ENCODE peak calls at places on chromosomes 4 and X, in eight cellular contexts. R is posterior cingulate gyrus, Y is neural crest cell, I is cardiac fibroblast, Z is nucleus accumbens, D is aorta, M is WTC11, E is HTR-8/SVneo. B is an unnamed sample.

GRCh38 chr4:16224669-16225068 is 1.6 kb downstream of the TAPT1 start:
- DNase-seq in D (no peak), Y (no peak), M (no peak), Z (no peak), E (no peak), R (no peak), I (no peak), B (no peak)

GRCh38 chr4:88054909-88055308 is 47.5 kb downstream of the PKD2 start:
- DNase-seq in Z (no peak), Y (peak; percentile 10), E (peak; percentile 10), I (peak; percentile 60), D (no peak), M (peak; percentile 23), R (no peak), B (peak; percentile 38)

GRCh38 chrX:19628006-19628575 is 112.8 kb upstream of the MAP3K15 start:
- DNase-seq in Y (no peak), I (no peak), R (no peak), M (no peak), D (no peak), Z (no peak), E (no peak), B (no peak)

GRCh38 chr4:119151161-119151560 is 15.5 kb downstream of the MYOZ2 start:
- DNase-seq in Z (no peak), D (no peak), I (no peak), M (no peak), R (no peak), Y (no peak), E (no peak), B (no peak)

GRCh38 chr4:1855334-1856070 is 454 bp downstream of the LETM1 start:
- DNase-seq in Y (no peak), E (peak; percentile 31), Z (no peak), I (peak; percentile 14), R (peak; percentile 76), D (peak; percentile 54), M (no peak), B (peak; percentile 88)

GRCh38 chr4:145898926-145899531 is 39.6 kb downstream of the ZNF827 start:
- DNase-seq in E (no peak), Y (no peak), M (no peak), I (no peak), R (no peak), Z (no peak), D (no peak), B (peak; percentile 51)

GRCh38 chrX:139739138-139739537 is 31.2 kb upstream of the MCF2 start:
- DNase-seq in Z (no peak), D (no peak), M (no peak), R (no peak), I (peak; percentile 73), E (no peak), Y (no peak), B (no peak)

GRCh38 chrX:15465347-15465746 is 27.8 kb downstream of the PIR start:
- DNase-seq in I (peak; percentile 17), E (no peak), M (no peak), Z (no peak), R (no peak), D (no peak), Y (no peak), B (no peak)

GRCh38 chrX:13007519-13008188 is 32.7 kb downstream of the TMSB4X start:
- DNase-seq in Y (no peak), R (no peak), Z (no peak), M (no peak), E (no peak), I (peak; percentile 61), D (no peak), B (peak; percentile 76)

GRCh38 chr4:176939445-176939844 is 146.7 kb upstream of the VEGFC start:
- DNase-seq in Y (no peak), Z (no peak), E (no peak), I (peak; percentile 75), D (no peak), R (no peak), M (no peak), B (peak; percentile 73)

GRCh38 chrX:2696698-2697215 is 5.7 kb downstream of the CD99 start:
- DNase-seq in Z (no peak), E (no peak), I (peak; percentile 97), M (no peak), R (no peak), D (no peak), Y (no peak), B (peak; percentile 96)

GRCh38 chr4:115145393-115146160 is 32.2 kb upstream of the NDST4 start:
- DNase-seq in E (no peak), Z (no peak), D (no peak), M (no peak), Y (no peak), I (no peak), R (no peak), B (peak; percentile 11)

GRCh38 chrX:75649829-75650228 is 127.0 kb upstream of the ZDHHC15 start:
- DNase-seq in E (no peak), R (no peak), I (no peak), Y (no peak), Z (no peak), D (no peak), M (no peak), B (no peak)

GRCh38 chr4:133151681-133152329 is 2.7 kb downstream of the PCDH10 start:
- DNase-seq in R (peak; percentile 92), E (peak; percentile 41), I (no peak), Y (peak; percentile 39), D (peak; percentile 45), M (peak; percentile 75), Z (peak; percentile 23), B (peak; percentile 74)

GRCh38 chrX:13293700-13294099 is 26.2 kb downstream of the ATXN3L start:
- DNase-seq in M (no peak), Z (no peak), D (no peak), R (no peak), I (no peak), E (peak; percentile 53), Y (no peak), B (no peak)

GRCh38 chrX:25015486-25016360 is at the start of gene ARX:
- DNase-seq in E (no peak), M (peak; percentile 78), D (peak; percentile 64), Z (peak; percentile 5), I (peak; percentile 37), R (peak; percentile 89), Y (peak; percentile 72), B (no peak)

GRCh38 chr4:27721193-27721592 is 860.6 kb downstream of the STIM2 start:
- DNase-seq in M (no peak), I (no peak), Y (no peak), E (no peak), D (no peak), R (no peak), Z (no peak), B (no peak)

GRCh38 chr4:84366111-84366510 is 133.0 kb downstream of the NKX6-1 start:
- DNase-seq in I (no peak), Y (no peak), D (no peak), R (no peak), E (no peak), Z (no peak), M (no peak), B (no peak)